ENCODE peak calls at places on chromosomes 13 and 19, in five cellular contexts. D, F, A, B and R are unnamed samples.

GRCh38 chr13:59774511-59774911 is 389.2 kb downstream of the DIAPH3 start:
- DNase-seq in B (no peak), A (peak), F (no peak), D (no peak), R (no peak)

GRCh38 chr13:45143346-45143751 is 23.0 kb downstream of the GTF2F2 start:
- DNase-seq in A (no peak), B (no peak), D (no peak), F (no peak), R (no peak)

GRCh38 chr13:20359335-20359734 is 127.2 kb upstream of the GJB6 start:
- DNase-seq in A (peak), D (no peak), F (no peak), B (no peak), R (no peak)

GRCh38 chr13:77521194-77521593 is 14.3 kb upstream of the SCEL start:
- DNase-seq in B (no peak), F (no peak), D (no peak), A (no peak), R (no peak)

GRCh38 chr19:18520848-18521691 is 800 bp downstream of the ELL start:
- DNase-seq in B (no peak), F (no peak), A (no peak), D (no peak), R (peak)

GRCh38 chr13:29436721-29437250 is 158.7 kb downstream of the SLC7A1 start:
- DNase-seq in D (no peak), F (no peak), B (no peak), A (no peak), R (no peak)

GRCh38 chr19:2055871-2056809 is 5.1 kb upstream of the MKNK2 start:
- DNase-seq in A (no peak), F (no peak), D (no peak), B (no peak), R (no peak)

GRCh38 chr19:30314056-30314804 is 58.0 kb upstream of the ZNF536 start:
- DNase-seq in D (no peak), A (no peak), B (no peak), F (no peak), R (no peak)

GRCh38 chr13:32153056-32153455 is 121.5 kb downstream of the FRY start:
- DNase-seq in F (no peak), D (no peak), B (no peak), A (no peak), R (no peak)

GRCh38 chr13:44899967-44900366 is 89.3 kb downstream of the NUFIP1 start:
- DNase-seq in A (no peak), B (no peak), D (no peak), F (no peak), R (no peak)